ENCODE peak calls at places on chromosomes 1 and 21, in six cellular contexts. V, R, K, F, I and Z are unnamed samples.

GRCh38 chr1:2415801-2416208 is 3.4 kb upstream of the PEX10 start:
- DNase-seq in F (no peak), R (no peak), I (no peak), K (no peak), V (peak), Z (peak)

GRCh38 chr1:45887156-45887842 is 83.9 kb downstream of the MAST2 start:
- DNase-seq in F (no peak), K (no peak), I (no peak), V (no peak), R (no peak), Z (no peak)

GRCh38 chr1:6448749-6449631 is 17.0 kb downstream of the TNFRSF25 start:
- DNase-seq in I (no peak), F (no peak), K (no peak), V (no peak), R (no peak), Z (no peak)

GRCh38 chr1:24679725-24680124 is 36.6 kb downstream of the SRRM1 start:
- DNase-seq in K (no peak), V (no peak), F (no peak), I (no peak), R (no peak), Z (no peak)

GRCh38 chr1:248627971-248628844 is 6.7 kb downstream of the OR2T11 start:
- DNase-seq in R (no peak), K (no peak), F (no peak), V (no peak), I (no peak), Z (peak)

GRCh38 chr1:234331511-234331910 is 41.7 kb upstream of the COA6 start:
- DNase-seq in R (no peak), F (no peak), K (peak), I (peak), V (peak), Z (no peak)

GRCh38 chr1:171350579-171350978 is 36.6 kb downstream of the FMO4 start:
- DNase-seq in F (no peak), V (no peak), R (no peak), K (no peak), I (no peak), Z (no peak)

GRCh38 chr1:175209493-175209921 is 16.9 kb upstream of the KIAA0040 start:
- DNase-seq in F (no peak), V (no peak), R (no peak), I (no peak), K (no peak), Z (no peak)

GRCh38 chr21:31668651-31669491 is 9.4 kb downstream of the SOD1 start:
- DNase-seq in K (no peak), V (peak), F (no peak), I (no peak), R (no peak), Z (no peak)

GRCh38 chr1:77536813-77537212 is 145.6 kb downstream of the ZZZ3 start:
- DNase-seq in K (peak), V (peak), I (peak), R (peak), F (no peak), Z (no peak)

GRCh38 chr1:24742090-24742938 is 2.9 kb upstream of the CLIC4 start:
- DNase-seq in K (no peak), F (no peak), I (peak), V (peak), R (no peak), Z (no peak)

GRCh38 chr21:36989699-36990507 is 16.6 kb upstream of the RIPPLY3 start:
- DNase-seq in R (peak), I (peak), F (peak), K (peak), V (peak), Z (peak)

GRCh38 chr1:39576016-39576657 is 453 bp downstream of the PABPC4 start:
- DNase-seq in F (peak), R (no peak), K (no peak), I (no peak), V (peak), Z (peak)

GRCh38 chr1:94527447-94528031 is 14.0 kb downstream of the F3 start:
- DNase-seq in K (peak), R (no peak), V (peak), F (no peak), I (no peak), Z (no peak)

GRCh38 chr1:51621161-51621560 is 4.3 kb downstream of the OSBPL9 start:
- DNase-seq in F (no peak), K (no peak), R (no peak), I (no peak), V (no peak), Z (no peak)

GRCh38 chr1:72462506-72462905 is 180.2 kb upstream of the NEGR1 start:
- DNase-seq in V (no peak), F (no peak), K (no peak), R (no peak), I (no peak), Z (no peak)

GRCh38 chr1:221392453-221392852 is 349.4 kb downstream of the DUSP10 start:
- DNase-seq in I (peak), R (peak), F (peak), V (peak), K (peak), Z (no peak)

DNA sequence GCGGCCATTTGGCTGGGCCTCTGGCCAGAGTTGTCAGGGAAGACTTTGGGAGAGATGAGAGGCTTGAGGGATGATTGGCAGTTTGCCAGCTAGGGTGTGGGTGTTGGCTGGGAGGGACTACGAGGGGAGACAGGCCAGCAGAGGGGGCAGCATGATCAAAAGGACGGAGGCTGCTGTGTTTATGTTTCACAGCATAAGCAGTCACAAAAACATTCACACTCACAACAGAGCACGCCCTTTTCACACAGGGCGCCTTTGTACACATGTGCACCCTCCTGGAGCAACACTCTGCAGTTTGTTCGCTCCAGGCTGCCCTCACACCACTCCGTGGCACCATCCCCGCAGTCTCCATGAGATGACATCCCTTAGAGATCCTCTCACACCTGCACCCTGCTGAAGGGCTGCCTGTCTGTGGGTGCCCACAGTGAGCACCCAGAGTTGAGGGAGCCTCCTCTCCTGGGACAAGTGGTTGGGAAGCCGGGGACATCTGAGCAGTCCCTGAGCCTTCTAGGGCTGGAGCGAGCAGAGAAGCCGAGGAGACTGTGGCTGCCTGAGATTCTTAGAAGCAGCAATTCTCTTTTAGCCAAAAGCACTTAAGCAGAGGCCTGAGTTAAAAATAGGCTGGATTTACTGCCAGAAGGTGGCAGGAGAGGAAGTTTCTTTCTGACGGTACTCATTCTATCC is 15.4 kb downstream of the EFNA3 start:
- DNase-seq in R (peak), V (peak), K (peak), I (peak), F (no peak), Z (no peak)
- TF ChIP-seq CTCF in R (peak), V (peak), K (peak), I (peak), F (peak), Z (no peak)

GRCh38 chr1:177820213-177820612 is 149.6 kb downstream of the SEC16B start:
- DNase-seq in F (no peak), I (no peak), V (no peak), R (no peak), K (no peak), Z (no peak)
- TF ChIP-seq CTCF in F (no peak), I (no peak), V (no peak), R (no peak), K (no peak), Z (no peak)

GRCh38 chr1:161747789-161748188 is 1.8 kb upstream of the DUSP12 start:
- DNase-seq in F (no peak), K (no peak), V (no peak), R (no peak), I (no peak), Z (no peak)

DNA sequence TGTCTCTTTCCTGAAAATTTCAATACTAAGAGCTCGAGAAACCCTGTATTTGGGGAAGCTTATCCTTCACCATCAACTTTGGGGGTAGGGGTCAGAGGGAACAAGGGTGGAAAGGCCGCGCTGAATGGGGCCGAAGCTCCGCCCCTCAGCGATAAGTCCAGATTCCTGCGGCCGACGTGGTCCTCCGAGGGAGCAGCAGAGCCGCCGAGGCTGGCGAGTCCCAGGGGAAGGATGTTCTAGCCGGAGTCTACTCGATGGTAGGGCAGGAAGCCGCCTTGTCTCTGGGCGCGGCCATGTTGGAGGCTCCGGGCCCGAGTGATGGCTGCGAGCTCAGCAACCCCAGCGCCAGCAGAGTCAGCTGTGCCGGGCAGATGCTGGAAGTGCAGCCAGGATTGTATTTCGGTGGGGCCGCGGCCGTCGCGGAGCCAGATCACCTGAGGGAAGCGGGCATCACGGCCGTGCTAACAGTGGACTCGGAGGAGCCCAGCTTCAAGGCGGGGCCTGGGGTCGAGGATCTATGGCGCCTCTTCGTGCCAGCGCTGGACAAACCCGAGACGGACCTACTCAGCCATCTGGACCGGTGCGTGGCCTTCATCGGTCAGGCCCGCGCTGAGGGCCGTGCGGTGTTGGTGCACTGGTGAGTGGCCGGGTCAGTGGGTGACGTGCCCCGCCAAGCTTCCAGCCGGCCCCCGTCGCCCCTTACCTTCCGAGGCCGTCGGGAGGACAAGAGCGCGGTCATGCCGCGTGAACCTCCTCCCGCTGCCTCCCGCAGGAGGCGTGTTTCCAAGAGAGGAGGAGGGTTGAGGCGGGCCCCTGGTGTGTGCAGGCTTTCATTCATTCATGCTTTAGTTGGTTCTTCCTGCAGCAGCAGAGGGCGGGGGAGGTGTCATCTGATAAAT is at the start of gene DUSP12:
- DNase-seq in I (peak), R (peak), F (peak), V (peak), K (peak), Z (peak)
- TF ChIP-seq CTCF in I (peak), R (no peak), F (no peak), V (peak), K (no peak), Z (peak)

GRCh38 chr1:28582248-28582615 is 9.8 kb upstream of the RAB42 start:
- DNase-seq in V (peak), R (no peak), I (peak), F (no peak), K (peak), Z (no peak)

GRCh38 chr1:28579374-28579773 is 12.7 kb upstream of the RAB42 start:
- DNase-seq in V (no peak), R (no peak), I (no peak), K (no peak), F (no peak), Z (no peak)

GRCh38 chr1:28580706-28581530 is 11.1 kb upstream of the RAB42 start:
- DNase-seq in V (peak), F (no peak), I (peak), R (no peak), K (peak), Z (peak)

GRCh38 chr1:28578696-28579218 is 13.3 kb upstream of the RAB42 start:
- DNase-seq in K (no peak), F (no peak), R (no peak), V (no peak), I (no peak), Z (no peak)

GRCh38 chr1:28581531-28582247 is 10.4 kb upstream of the RAB42 start:
- DNase-seq in I (peak), R (peak), F (peak), V (peak), K (peak), Z (peak)
- TF ChIP-seq CTCF in I (no peak), R (no peak), F (no peak), V (no peak), K (no peak), Z (no peak)

DNA sequence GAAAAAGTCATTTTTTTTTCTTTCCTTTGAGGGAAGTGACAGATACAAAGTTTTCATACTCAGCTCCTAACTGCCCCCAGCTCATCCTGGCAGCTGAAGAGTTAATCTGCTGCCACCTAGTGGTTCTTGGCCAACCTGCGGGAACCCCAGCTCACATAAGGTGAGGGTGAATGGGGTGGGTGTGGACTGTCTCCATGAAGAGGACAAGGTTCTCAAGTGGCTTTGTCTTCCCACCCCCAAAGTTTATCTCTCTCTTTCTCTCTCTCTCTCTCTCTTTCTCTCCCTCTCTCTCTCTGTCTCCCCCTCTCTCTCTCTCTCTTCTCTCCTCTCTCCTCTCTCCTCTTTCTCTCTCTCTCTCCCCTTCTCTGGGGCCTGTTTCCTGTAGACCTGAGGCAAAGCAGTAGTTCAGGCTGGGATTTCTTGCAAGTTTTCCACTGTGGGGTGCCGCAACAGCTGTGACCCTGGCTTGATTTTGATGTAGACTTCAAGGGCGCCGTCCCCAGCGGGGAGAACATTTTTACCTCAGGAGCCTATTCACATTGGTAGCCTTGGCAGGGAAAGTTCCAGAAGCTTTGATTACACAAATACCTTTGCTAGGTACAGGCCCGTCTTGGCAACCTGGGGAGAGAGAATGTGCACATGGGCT is 136.1 kb downstream of the TM2D1 start:
- DNase-seq in K (peak), R (peak), F (peak), I (peak), V (peak), Z (peak)
- TF ChIP-seq CTCF in K (peak), R (peak), F (peak), I (peak), V (peak), Z (peak)

GRCh38 chr1:938711-939504 is 15.2 kb downstream of the SAMD11 start:
- DNase-seq in F (no peak), I (no peak), R (no peak), V (no peak), K (no peak), Z (no peak)
- TF ChIP-seq CTCF in F (no peak), I (no peak), R (no peak), V (no peak), K (no peak), Z (no peak)